ENCODE peak calls at places on chromosome 6, in ten cellular contexts. I is tibial nerve; O is heart right ventricle; W is neural progenitor cell; G is sigmoid colon; Q is CD8-positive, alpha-beta T cell; X is pancreas; U is PC-3; T is osteoblast; N is mammary epithelial cell. P is an unnamed sample.

GRCh38 chr6:45880139-45880538 is 135.5 kb downstream of the CLIC5 start:
- DNase-seq in I (no peak), O (no peak), W (no peak), G (no peak), Q (no peak), X (no peak), U (peak; percentile 30), T (no peak), N (no peak), P (no peak)

GRCh38 chr6:142328070-142328469 is 26.3 kb downstream of the ADGRG6 start:
- DNase-seq in I (no peak), O (no peak), W (no peak), G (no peak), Q (no peak), X (no peak), U (no peak), T (no peak), N (no peak), P (no peak)

GRCh38 chr6:34658605-34659218 is 37.9 kb downstream of the ILRUN start:
- DNase-seq in I (no peak), O (no peak), W (no peak), G (no peak), Q (no peak), X (no peak), U (no peak), T (no peak), N (no peak), P (no peak)

GRCh38 chr6:106564476-106564875 is 64.8 kb downstream of the RTN4IP1 start:
- DNase-seq in I (no peak), O (no peak), W (no peak), G (no peak), Q (no peak), X (no peak), U (no peak), T (no peak), N (no peak), P (no peak)

GRCh38 chr6:114084327-114084890 is 113.5 kb upstream of the HDAC2 start:
- DNase-seq in I (no peak), O (no peak), W (no peak), G (no peak), Q (no peak), X (no peak), U (no peak), T (peak; percentile 49), N (no peak), P (no peak)

GRCh38 chr6:11685411-11686093 is 93.1 kb downstream of the ADTRP start:
- DNase-seq in I (no peak), O (no peak), W (no peak), G (no peak), Q (no peak), X (no peak), U (peak; percentile 95), T (no peak), N (peak; percentile 89), P (no peak)

GRCh38 chr6:9927271-9927670 is 487.6 kb downstream of the TFAP2A start:
- DNase-seq in I (no peak), O (no peak), W (no peak), G (no peak), Q (no peak), X (no peak), U (no peak), T (no peak), N (no peak), P (no peak)

GRCh38 chr6:107968081-107968480 is 10.1 kb upstream of the SEC63 start:
- DNase-seq in I (no peak), O (no peak), W (peak; percentile 52), G (no peak), Q (no peak), X (no peak), U (no peak), T (no peak), N (no peak), P (no peak)

GRCh38 chr6:14596410-14596809 is 478.8 kb downstream of the CD83 start:
- DNase-seq in I (peak; percentile 16), O (no peak), W (no peak), G (peak; percentile 68), Q (no peak), X (no peak), U (peak; percentile 22), T (no peak), N (peak; percentile 93), P (peak; percentile 80)

GRCh38 chr6:8006208-8006607 is 58.0 kb downstream of the BLOC1S5 start:
- DNase-seq in I (no peak), O (no peak), W (peak; percentile 24), G (no peak), Q (no peak), X (no peak), U (peak; percentile 55), T (peak; percentile 69), N (peak; percentile 13), P (no peak)

GRCh38 chr6:128414943-128415342 is 105.5 kb downstream of the PTPRK start:
- DNase-seq in I (no peak), O (no peak), W (no peak), G (no peak), Q (no peak), X (no peak), U (no peak), T (no peak), N (no peak), P (no peak)

GRCh38 chr6:150025201-150025917 is at the start of gene RAET1L:
- DNase-seq in I (peak; percentile 13), O (peak; percentile 25), W (no peak), G (no peak), Q (no peak), X (no peak), U (peak; percentile 89), T (peak; percentile 95), N (peak; percentile 88), P (peak; percentile 32)

GRCh38 chr6:168157272-168158007 is 78.4 kb upstream of the FRMD1 start:
- DNase-seq in I (no peak), O (no peak), W (peak; percentile 36), G (peak; percentile 74), Q (no peak), X (no peak), U (peak; percentile 38), T (peak; percentile 91), N (peak; percentile 45), P (no peak)

GRCh38 chr6:190596-191395 is 101.5 kb upstream of the DUSP22 start:
- DNase-seq in I (no peak), O (no peak), W (peak; percentile 16), G (no peak), Q (no peak), X (no peak), U (peak; percentile 9), T (no peak), N (no peak), P (no peak)

GRCh38 chr6:96086745-96087144 is 71.0 kb downstream of the FUT9 start:
- DNase-seq in I (no peak), O (no peak), W (no peak), G (no peak), Q (no peak), X (no peak), U (no peak), T (no peak), N (no peak), P (no peak)

GRCh38 chr6:96089173-96089572 is 73.4 kb downstream of the FUT9 start:
- DNase-seq in I (no peak), O (no peak), W (peak; percentile 51), G (no peak), Q (no peak), X (no peak), U (peak; percentile 42), T (no peak), N (peak; percentile 2), P (no peak)
- TF ChIP-seq CTCF in I (no peak), O (no peak), W (peak; percentile 67), G (no peak), Q (no peak), X (no peak), U (peak; percentile 63), T (no peak), N (peak; percentile 52), P (no peak)

DNA sequence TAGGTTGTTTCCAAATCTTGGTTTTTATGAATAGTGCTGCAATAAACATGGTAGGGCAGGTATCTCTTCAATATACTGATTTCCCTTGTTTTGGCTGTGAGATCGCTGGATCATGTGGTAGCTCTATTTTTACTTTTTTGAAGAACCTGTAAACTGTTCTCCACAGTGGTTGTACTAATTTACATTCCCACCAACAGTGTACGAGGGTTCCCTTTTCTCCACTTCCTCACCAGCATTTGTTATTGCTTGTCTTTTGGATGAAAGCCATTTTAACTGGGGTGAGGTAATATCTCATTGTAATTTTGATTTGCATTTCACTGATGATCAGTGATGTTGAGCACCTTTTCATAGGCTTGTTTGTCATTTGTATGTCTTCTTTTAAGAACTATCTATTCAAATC is 8.0 kb upstream of the ARG1 start:
- DNase-seq in I (no peak), O (no peak), W (no peak), G (no peak), Q (no peak), X (no peak), U (no peak), T (no peak), N (no peak), P (no peak)
- H3K27ac ChIP-seq in I (no peak overlapping the region), O (no peak overlapping the region), W (no peak overlapping the region), G (no peak overlapping the region), Q (no peak overlapping the region), X (no peak overlapping the region), U (no peak overlapping the region), T (no peak overlapping the region), N (no peak overlapping the region), P (no peak overlapping the region)

DNA sequence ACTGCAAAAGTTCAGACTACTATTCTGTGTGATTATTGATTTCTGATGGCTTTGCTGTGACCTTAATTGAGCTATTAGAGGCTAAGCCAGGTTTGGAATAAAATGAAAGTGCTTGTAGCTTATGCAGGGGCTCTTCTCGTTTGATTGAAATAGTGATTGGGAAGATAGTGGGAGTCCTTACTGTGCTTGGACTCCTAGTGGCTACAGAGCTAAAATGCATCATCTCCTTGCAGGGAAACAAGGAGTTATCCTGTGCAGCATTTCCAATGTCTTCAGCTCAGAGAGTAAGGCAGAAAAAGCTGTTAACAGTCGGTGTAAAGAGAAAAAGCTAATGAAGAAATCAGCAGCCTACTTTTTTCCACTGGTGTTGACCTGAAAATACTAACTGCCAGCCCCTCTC is 173.5 kb downstream of the SLC35F1 start:
- DNase-seq in I (no peak), O (no peak), W (peak; percentile 35), G (no peak), Q (no peak), X (no peak), U (peak; percentile 4), T (no peak), N (no peak), P (no peak)
- TF ChIP-seq CTCF in I (peak; percentile 9), O (no peak), W (peak; percentile 55), G (no peak), Q (no peak), X (no peak), U (peak; percentile 28), T (no peak), N (no peak), P (no peak)

DNA sequence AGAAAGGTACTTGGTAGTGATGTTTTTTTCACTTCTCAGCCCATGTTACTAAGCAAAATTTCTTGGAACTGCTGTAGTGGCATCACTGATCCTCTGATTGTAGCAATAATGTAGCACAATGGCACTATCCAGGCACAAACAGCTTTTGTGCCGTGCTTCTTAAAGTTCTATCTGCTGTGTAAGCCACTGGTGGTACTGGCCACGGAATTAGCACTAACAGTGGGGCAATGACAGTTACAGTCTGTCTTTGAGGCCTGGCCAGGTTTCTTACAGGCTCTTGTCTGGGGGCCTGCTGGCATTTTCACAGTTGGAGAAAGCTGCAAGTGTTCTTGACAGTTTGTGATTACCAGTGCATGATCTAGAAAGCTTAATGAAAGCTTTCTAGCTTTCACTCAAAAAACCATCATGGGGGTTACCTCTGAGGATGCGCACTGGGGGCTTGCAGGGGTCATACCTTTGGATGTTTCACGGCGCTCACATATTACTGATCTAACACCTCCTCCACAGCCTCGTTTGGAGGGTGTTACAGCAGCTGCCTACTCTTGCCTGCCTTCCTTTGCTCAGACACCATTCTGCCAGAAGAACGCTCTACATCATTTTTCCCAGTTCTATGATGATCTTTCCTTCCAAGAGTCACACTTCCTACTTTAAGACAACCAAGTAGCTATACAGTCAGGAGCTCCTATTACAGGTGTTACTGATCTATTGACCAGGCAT is 58.4 kb upstream of the ARMH2 start:
- DNase-seq in I (no peak), O (no peak), W (no peak), G (no peak), Q (no peak), X (no peak), U (no peak), T (no peak), N (no peak), P (no peak)
- H3K27ac ChIP-seq in I (peak overlapping the region; percentile 6), O (no peak overlapping the region), W (no peak overlapping the region), G (no peak overlapping the region), Q (peak overlapping the region; percentile 50), X (no peak overlapping the region), U (no peak overlapping the region), T (no peak overlapping the region), N (no peak overlapping the region), P (peak overlapping the region; percentile 58)